ENCODE peak calls at places on chromosomes 6 and 20, in four cellular contexts. O, U, H and L are unnamed samples.

GRCh38 chr20:43925215-43925614 is 10.6 kb downstream of the TOX2 start:
- DNase-seq in O (no peak), H (no peak), U (no peak), L (no peak)

GRCh38 chr6:14921170-14921569 is 324.7 kb upstream of the JARID2 start:
- DNase-seq in H (peak; percentile 28), U (no peak), O (no peak), L (no peak)

GRCh38 chr20:20780127-20780822 is 67.8 kb upstream of the RALGAPA2 start:
- DNase-seq in H (no peak), U (peak; percentile 21), O (no peak), L (no peak)

GRCh38 chr6:72287801-72288200 is 334.1 kb upstream of the KCNQ5 start:
- DNase-seq in H (no peak), U (no peak), O (no peak), L (no peak)

GRCh38 chr6:41781302-41781711 is 725 bp downstream of the PRICKLE4 start:
- DNase-seq in U (no peak), O (no peak), H (no peak), L (no peak)

GRCh38 chr6:119830494-119831295 is 481.1 kb upstream of the MAN1A1 start:
- DNase-seq in O (no peak), U (no peak), H (no peak), L (no peak)

GRCh38 chr6:1837868-1838267 is 228.2 kb downstream of the FOXC1 start:
- DNase-seq in O (no peak), H (no peak), U (no peak), L (no peak)

GRCh38 chr6:154726887-154727286 is 6.3 kb upstream of the SCAF8 start:
- DNase-seq in O (no peak), H (no peak), U (no peak), L (no peak)

GRCh38 chr6:45922728-45923351 is 92.8 kb downstream of the CLIC5 start:
- DNase-seq in U (no peak), H (peak; percentile 46), O (peak; percentile 52), L (peak; percentile 56)

GRCh38 chr6:2920671-2921112 is 17.6 kb upstream of the SERPINB9 start:
- DNase-seq in U (no peak), H (peak; percentile 91), O (no peak), L (no peak)

GRCh38 chr6:150288456-150288855 is 80.4 kb upstream of the IYD start:
- DNase-seq in U (no peak), H (no peak), O (no peak), L (no peak)

GRCh38 chr6:47044418-47044817 is 2.3 kb upstream of the ADGRF1 start:
- DNase-seq in U (no peak), H (no peak), O (peak; percentile 65), L (no peak)

GRCh38 chr6:129499871-129500219 is 210.1 kb downstream of the ARHGAP18 start:
- DNase-seq in H (no peak), U (no peak), O (no peak), L (no peak)

GRCh38 chr6:129498950-129499870 is 210.8 kb downstream of the ARHGAP18 start:
- DNase-seq in O (peak; percentile 67), H (peak; percentile 31), U (peak; percentile 58), L (peak; percentile 20)

GRCh38 chr6:129500958-129501381 is 209.0 kb downstream of the ARHGAP18 start:
- DNase-seq in H (peak; percentile 42), O (peak; percentile 61), U (peak; percentile 44), L (peak; percentile 4)

GRCh38 chr6:129497591-129498555 is 212.1 kb downstream of the ARHGAP18 start:
- DNase-seq in H (no peak), U (no peak), O (no peak), L (no peak)

GRCh38 chr6:129498556-129498940 is 211.4 kb downstream of the ARHGAP18 start:
- DNase-seq in U (no peak), H (no peak), O (no peak), L (no peak)
- TF ChIP-seq TCF7L2 in U (no peak), H (no peak), O (peak; percentile 55), L (no peak)

DNA sequence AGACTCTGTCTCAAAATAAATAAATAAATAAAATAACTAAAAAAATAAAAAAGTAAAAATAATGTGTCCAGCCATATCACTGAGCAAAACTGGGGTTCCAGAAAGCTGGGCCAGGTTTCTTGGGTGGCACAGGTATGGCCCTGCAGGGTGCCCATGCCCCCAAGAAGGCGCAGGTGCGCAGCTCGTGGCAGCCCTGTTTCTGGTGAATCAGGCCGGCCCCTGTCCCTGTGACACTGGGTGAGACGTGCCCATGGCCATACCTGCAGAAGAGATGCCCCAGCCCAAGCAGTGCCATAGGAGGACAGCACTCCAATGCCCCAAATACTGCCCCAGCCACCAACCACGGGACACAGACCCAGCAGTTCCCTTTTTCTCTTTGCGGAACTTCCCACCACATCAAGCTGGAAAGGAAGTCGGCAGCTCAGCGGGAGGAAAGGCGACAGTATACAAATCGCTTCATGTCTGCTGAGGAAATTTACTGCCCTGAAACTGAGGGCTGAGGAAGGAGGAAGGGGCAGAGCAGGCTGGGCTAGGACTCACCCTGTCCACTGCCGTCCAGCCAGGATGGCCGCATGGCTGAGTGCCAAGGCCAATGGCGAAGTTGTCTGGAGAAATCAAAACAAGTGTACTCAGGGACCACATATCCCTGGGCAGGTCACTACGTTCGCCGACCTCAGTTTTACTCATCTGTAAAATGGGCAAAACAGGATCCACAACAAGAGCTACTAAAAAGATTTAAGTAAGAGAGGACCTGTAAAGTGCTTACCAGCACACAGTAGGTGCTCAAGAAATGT is 55.4 kb downstream of the PREX1 start:
- DNase-seq in U (no peak), O (no peak), H (no peak), L (no peak)
- H3K4me1 ChIP-seq in U (no peaks in the 10 kb centered on the region), O (no peaks in the 10 kb centered on the region), H (peaks cover 10% of the 10 kb centered on the region), L (peaks cover 5% of the 10 kb centered on the region)

GRCh38 chr6:124738496-124738895 is 223.7 kb upstream of the RNF217 start:
- DNase-seq in U (no peak), O (no peak), H (no peak), L (no peak)

GRCh38 chr6:124742971-124743370 is 219.3 kb upstream of the RNF217 start:
- DNase-seq in H (no peak), U (no peak), O (no peak), L (no peak)

GRCh38 chr6:124747336-124747735 is 214.9 kb upstream of the RNF217 start:
- DNase-seq in U (no peak), O (no peak), H (no peak), L (no peak)

GRCh38 chr6:124743420-124743819 is 218.8 kb upstream of the RNF217 start:
- DNase-seq in O (no peak), H (no peak), U (no peak), L (no peak)

GRCh38 chr6:124741341-124741740 is 220.9 kb upstream of the RNF217 start:
- DNase-seq in H (no peak), U (no peak), O (no peak), L (no peak)
- TF ChIP-seq TCF7L2 in H (no peak), U (no peak), O (no peak), L (no peak)

DNA sequence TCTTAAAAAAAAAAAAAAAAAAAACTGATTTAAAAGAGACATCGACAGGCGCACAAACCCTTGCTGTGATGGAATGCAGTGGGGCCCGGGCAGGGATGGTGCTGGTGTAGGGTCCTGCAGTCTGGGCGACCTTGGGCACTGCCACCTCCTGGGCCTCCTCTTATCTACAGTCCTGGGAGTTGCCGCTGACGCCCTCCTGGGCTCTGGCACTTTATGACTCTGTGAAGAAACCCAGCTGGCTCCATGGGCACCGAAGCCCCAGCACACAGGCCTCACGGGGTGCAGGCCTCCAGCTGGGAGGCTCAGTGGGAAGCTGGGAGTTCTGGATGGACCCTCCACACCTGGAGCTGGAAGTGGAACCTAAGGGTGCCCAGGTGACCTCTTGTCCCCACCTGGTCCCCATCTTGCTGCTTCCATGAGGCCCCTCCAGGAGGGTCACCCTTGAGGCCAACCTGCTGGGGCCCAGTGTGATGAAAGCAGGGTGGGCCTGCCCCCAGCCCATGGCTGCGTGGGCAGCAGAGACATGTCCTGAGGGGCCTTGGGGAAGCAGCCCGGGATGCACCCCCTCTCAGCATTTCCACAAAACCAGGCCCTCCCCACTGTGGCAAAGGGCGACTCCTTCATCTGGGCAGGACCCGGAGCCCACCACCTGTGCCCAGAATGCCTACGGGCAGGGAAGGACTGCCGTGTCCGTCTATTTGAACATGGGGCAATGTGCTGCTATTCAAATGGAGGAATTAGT is 104.9 kb downstream of the ASXL1 start:
- DNase-seq in O (no peak), U (no peak), H (no peak), L (no peak)
- H3K4me1 ChIP-seq in O (no peaks in the 10 kb centered on the region), U (peaks cover 50% of the 10 kb centered on the region), H (peaks cover 73% of the 10 kb centered on the region), L (peaks cover 11% of the 10 kb centered on the region)

GRCh38 chr6:83193747-83194582 is 808 bp downstream of the RWDD2A start:
- DNase-seq in O (peak; percentile 21), U (peak; percentile 30), H (peak; percentile 57), L (no peak)

GRCh38 chr6:83199865-83200230 is 6.7 kb downstream of the RWDD2A start:
- DNase-seq in O (no peak), U (no peak), H (no peak), L (no peak)

GRCh38 chr6:83198486-83199172 is 5.5 kb downstream of the RWDD2A start:
- DNase-seq in H (no peak), U (no peak), O (no peak), L (no peak)

DNA sequence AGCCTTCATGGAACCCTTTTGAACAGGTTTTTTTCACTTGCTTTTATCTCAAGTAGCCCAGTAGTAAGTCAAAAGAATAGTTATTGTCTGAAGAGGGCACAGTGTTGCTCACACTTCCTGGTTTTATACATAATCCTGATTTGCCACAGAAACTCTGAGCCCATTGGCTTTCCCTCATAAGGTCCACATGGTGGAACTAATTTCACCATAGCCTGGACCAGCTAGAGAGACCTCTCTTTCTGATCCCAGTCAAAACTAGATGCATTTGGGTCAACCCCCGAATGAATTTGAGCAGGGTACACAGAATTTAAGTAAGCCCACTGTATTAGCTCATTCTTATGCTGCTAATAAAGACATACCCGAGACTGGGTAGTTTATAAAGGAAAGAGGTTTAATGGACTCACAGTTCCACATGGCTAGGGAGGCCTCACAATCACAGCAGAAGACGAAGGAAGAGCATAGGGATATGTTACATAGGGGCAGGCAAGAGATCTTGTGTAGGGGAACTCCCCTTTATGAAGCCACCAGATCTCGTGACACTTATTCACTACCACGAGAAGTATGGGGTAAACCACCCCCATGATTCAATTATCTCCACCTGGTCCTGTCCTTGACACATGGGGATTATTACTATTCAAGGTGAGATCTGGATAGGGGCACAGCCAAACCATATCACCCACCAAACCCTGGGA is 6.2 kb downstream of the RWDD2A start:
- DNase-seq in H (no peak), O (no peak), U (no peak), L (no peak)
- TF ChIP-seq TCF7L2 in H (no peak), O (no peak), U (no peak), L (no peak)

GRCh38 chr6:37867756-37868446 is 48.4 kb downstream of the ZFAND3 start:
- DNase-seq in O (no peak), U (no peak), H (no peak), L (no peak)

GRCh38 chr6:37865534-37865933 is 46.0 kb downstream of the ZFAND3 start:
- DNase-seq in H (no peak), O (no peak), U (no peak), L (no peak)

GRCh38 chr6:37864250-37864649 is 44.7 kb downstream of the ZFAND3 start:
- DNase-seq in H (no peak), U (no peak), O (no peak), L (no peak)

GRCh38 chr6:37868447-37868825 is 48.9 kb downstream of the ZFAND3 start:
- DNase-seq in O (no peak), H (no peak), U (no peak), L (no peak)

GRCh38 chr6:37866590-37867507 is 47.3 kb downstream of the ZFAND3 start:
- DNase-seq in U (no peak), H (no peak), O (no peak), L (no peak)
- H3K4me1 ChIP-seq in U (peaks cover 5% of the 10 kb centered on the region), H (no peaks in the 10 kb centered on the region), O (peaks cover 9% of the 10 kb centered on the region), L (peaks cover 33% of the 10 kb centered on the region)